ENCODE peak calls at places on chromosomes 16 and 17, in six cellular contexts. One of them, this sample, is unnamed.

GRCh38 chr16:50924759-50925545 is 183.1 kb downstream of the CYLD start:
- DNase-seq in ovary: no peak
- DNase-seq in heart left ventricle: no peak
- DNase-seq in IMR-90: no peak
- DNase-seq in stomach: no peak
- DNase-seq in tibial nerve: no peak
- DNase-seq in this sample: no peak

GRCh38 chr16:25108054-25108453 is 3.5 kb upstream of the LCMT1 start:
- DNase-seq in ovary: no peak
- DNase-seq in stomach: no peak
- DNase-seq in heart left ventricle: no peak
- DNase-seq in tibial nerve: no peak
- DNase-seq in IMR-90: no peak
- DNase-seq in this sample: no peak

GRCh38 chr17:46176975-46177374 is 16.3 kb downstream of the KANSL1 start:
- DNase-seq in ovary: no peak
- DNase-seq in IMR-90: no peak
- DNase-seq in tibial nerve: no peak
- DNase-seq in heart left ventricle: no peak
- DNase-seq in stomach: no peak
- DNase-seq in this sample: no peak

GRCh38 chr17:55699178-55699865 is 23.3 kb downstream of the TMEM100 start:
- DNase-seq in ovary: no peak
- DNase-seq in tibial nerve: no peak
- DNase-seq in stomach: no peak
- DNase-seq in heart left ventricle: no peak
- DNase-seq in IMR-90: no peak
- DNase-seq in this sample: no peak

GRCh38 chr16:57355898-57356414 is 2.6 kb upstream of the CCL22 start:
- DNase-seq in stomach: peak; percentile 4
- DNase-seq in heart left ventricle: no peak
- DNase-seq in tibial nerve: no peak
- DNase-seq in IMR-90: no peak
- DNase-seq in ovary: no peak
- DNase-seq in this sample: peak; percentile 40

GRCh38 chr17:82350182-82351030 is 8.6 kb upstream of the TEX19 start:
- DNase-seq in stomach: no peak
- DNase-seq in heart left ventricle: no peak
- DNase-seq in IMR-90: no peak
- DNase-seq in tibial nerve: no peak
- DNase-seq in ovary: no peak
- DNase-seq in this sample: no peak

GRCh38 chr17:62965149-62965648 is 836 bp upstream of the TANC2 start:
- DNase-seq in stomach: no peak
- DNase-seq in IMR-90: peak; percentile 52
- DNase-seq in heart left ventricle: no peak
- DNase-seq in tibial nerve: no peak
- DNase-seq in ovary: no peak
- DNase-seq in this sample: no peak

GRCh38 chr16:97822-98221 is 19.8 kb downstream of the MPG start:
- DNase-seq in tibial nerve: no peak
- DNase-seq in stomach: no peak
- DNase-seq in heart left ventricle: no peak
- DNase-seq in ovary: no peak
- DNase-seq in IMR-90: peak; percentile 53
- DNase-seq in this sample: no peak

GRCh38 chr16:70161350-70161749 is 12.2 kb upstream of the CLEC18C start:
- DNase-seq in tibial nerve: no peak
- DNase-seq in IMR-90: no peak
- DNase-seq in heart left ventricle: no peak
- DNase-seq in ovary: no peak
- DNase-seq in stomach: no peak
- DNase-seq in this sample: peak; percentile 35

GRCh38 chr17:7835818-7836595 is 2.0 kb downstream of the KDM6B start:
- DNase-seq in heart left ventricle: peak; percentile 88
- DNase-seq in tibial nerve: peak; percentile 73
- DNase-seq in stomach: peak; percentile 74
- DNase-seq in IMR-90: peak; percentile 58
- DNase-seq in ovary: peak; percentile 92
- DNase-seq in this sample: peak; percentile 87

GRCh38 chr17:8273884-8274444 is 14.5 kb upstream of the RANGRF start:
- DNase-seq in ovary: no peak
- DNase-seq in heart left ventricle: no peak
- DNase-seq in tibial nerve: no peak
- DNase-seq in IMR-90: no peak
- DNase-seq in stomach: no peak
- DNase-seq in this sample: no peak

GRCh38 chr16:75341934-75342811 is 90.7 kb upstream of the BCAR1 start:
- DNase-seq in stomach: no peak
- DNase-seq in heart left ventricle: no peak
- DNase-seq in IMR-90: peak; percentile 65
- DNase-seq in tibial nerve: no peak
- DNase-seq in ovary: no peak
- DNase-seq in this sample: no peak

GRCh38 chr16:58187092-58187491 is 10.8 kb downstream of the CSNK2A2 start:
- DNase-seq in tibial nerve: no peak
- DNase-seq in heart left ventricle: no peak
- DNase-seq in ovary: no peak
- DNase-seq in IMR-90: no peak
- DNase-seq in stomach: no peak
- DNase-seq in this sample: no peak

GRCh38 chr17:44956076-44956475 is 8.5 kb upstream of the KIF18B start:
- DNase-seq in ovary: no peak
- DNase-seq in tibial nerve: no peak
- DNase-seq in IMR-90: no peak
- DNase-seq in heart left ventricle: no peak
- DNase-seq in stomach: no peak
- DNase-seq in this sample: no peak

GRCh38 chr17:30082807-30083206 is 33.8 kb upstream of the NSRP1 start:
- DNase-seq in stomach: no peak
- DNase-seq in heart left ventricle: no peak
- DNase-seq in tibial nerve: no peak
- DNase-seq in IMR-90: no peak
- DNase-seq in ovary: no peak
- DNase-seq in this sample: no peak

DNA sequence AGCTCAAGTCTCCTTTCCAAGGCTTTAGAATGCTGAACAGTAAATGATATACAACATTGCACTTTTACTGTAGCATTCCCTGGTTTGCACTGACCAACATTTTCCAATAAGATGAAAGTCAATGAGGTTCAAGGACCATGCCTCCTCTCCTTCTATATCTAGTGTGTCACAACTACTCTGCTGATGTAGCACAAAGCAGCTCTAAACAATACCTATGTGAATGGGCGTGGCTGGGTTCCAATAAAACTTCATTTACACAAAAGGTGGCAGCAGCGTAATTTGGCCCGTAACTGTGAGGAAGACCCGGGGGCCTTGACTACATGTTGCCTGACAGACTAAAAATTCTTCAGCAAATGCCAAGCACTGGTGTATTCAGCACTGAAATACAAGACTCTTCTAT is 6.6 kb downstream of the SRP68 start:
- DNase-seq in stomach: no peak
- DNase-seq in tibial nerve: no peak
- DNase-seq in ovary: no peak
- DNase-seq in IMR-90: no peak
- DNase-seq in heart left ventricle: no peak
- DNase-seq in this sample: no peak
- H3K27ac ChIP-seq in stomach: no peak overlapping the region
- H3K27ac ChIP-seq in tibial nerve: no peak overlapping the region
- H3K27ac ChIP-seq in ovary: no peak overlapping the region
- H3K27ac ChIP-seq in IMR-90: no peak overlapping the region
- H3K27ac ChIP-seq in heart left ventricle: no peak overlapping the region
- H3K27ac ChIP-seq in this sample: no peak overlapping the region

DNA sequence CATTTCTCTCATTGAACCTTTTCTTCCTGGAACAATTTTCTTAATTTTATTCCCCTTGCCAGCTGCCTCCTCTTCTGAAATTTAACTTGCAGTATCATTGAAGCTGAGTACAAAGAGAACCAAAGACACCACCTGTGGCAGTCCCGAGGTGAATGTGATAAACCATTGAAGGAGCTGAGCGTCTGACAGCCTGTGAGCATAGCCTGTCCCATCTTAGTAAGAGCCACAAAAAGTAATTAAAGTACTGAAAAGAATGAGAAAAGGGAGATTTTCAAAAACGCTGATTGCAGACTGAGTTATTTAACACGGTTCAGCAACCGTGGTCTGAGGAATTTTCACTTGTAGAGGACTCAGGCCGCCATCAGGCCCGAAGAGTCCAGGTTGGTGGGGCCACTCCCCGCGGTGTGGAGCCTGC is 27.2 kb upstream of the ST6GALNAC1 start:
- DNase-seq in ovary: no peak
- DNase-seq in tibial nerve: no peak
- DNase-seq in stomach: no peak
- DNase-seq in heart left ventricle: no peak
- DNase-seq in IMR-90: no peak
- DNase-seq in this sample: no peak
- TF ChIP-seq CTCF in ovary: no peak
- TF ChIP-seq CTCF in tibial nerve: no peak
- TF ChIP-seq CTCF in stomach: no peak
- TF ChIP-seq CTCF in heart left ventricle: no peak
- TF ChIP-seq CTCF in IMR-90: no peak
- TF ChIP-seq CTCF in this sample: no peak

DNA sequence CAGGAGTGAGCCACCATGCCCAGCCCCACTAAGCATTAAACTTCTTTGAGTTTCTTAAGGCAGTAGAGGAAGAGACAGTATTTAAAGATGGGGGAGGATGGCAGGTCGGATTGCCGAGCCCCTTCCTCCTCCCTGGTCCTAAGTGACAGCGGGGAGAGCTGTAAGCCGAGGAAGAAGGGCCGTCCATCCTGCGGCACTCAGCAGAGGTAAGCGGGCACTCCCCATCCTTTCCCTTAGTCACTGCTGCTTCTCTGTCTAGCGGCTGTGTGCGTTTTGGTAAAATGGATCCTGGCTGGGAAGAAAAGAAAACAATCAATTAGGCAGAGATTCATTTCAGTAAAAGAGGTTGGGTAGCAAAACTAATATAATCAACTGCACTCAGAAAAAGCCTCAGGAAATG is 13.9 kb downstream of the DNAAF1 start:
- DNase-seq in heart left ventricle: no peak
- DNase-seq in ovary: no peak
- DNase-seq in tibial nerve: no peak
- DNase-seq in IMR-90: no peak
- DNase-seq in stomach: no peak
- DNase-seq in this sample: no peak
- H3K27ac ChIP-seq in heart left ventricle: no peak overlapping the region
- H3K27ac ChIP-seq in ovary: no peak overlapping the region
- H3K27ac ChIP-seq in tibial nerve: no peak overlapping the region
- H3K27ac ChIP-seq in IMR-90: no peak overlapping the region
- H3K27ac ChIP-seq in stomach: no peak overlapping the region
- H3K27ac ChIP-seq in this sample: no peak overlapping the region

DNA sequence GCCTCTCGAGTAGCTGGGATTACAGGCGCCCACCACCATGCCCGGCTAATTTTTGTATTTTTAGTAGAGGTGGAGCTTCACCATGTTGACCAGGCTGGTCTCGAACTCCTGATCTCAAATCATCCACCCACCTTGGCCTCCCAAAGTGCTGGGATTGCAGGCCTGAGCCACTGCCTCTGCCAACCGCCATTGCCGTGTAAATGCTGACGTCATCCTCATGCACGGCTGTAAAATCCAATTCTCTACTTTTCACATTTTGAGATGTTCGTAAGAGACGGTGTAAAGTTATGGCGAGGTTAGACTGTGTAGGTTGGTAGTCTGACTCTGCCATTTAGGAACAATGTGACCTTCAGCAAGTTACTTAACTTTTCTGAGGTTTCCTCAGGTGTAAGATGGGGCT is 1.7 kb upstream of the DNAJA2 start:
- DNase-seq in tibial nerve: no peak
- DNase-seq in heart left ventricle: no peak
- DNase-seq in IMR-90: no peak
- DNase-seq in stomach: no peak
- DNase-seq in ovary: no peak
- DNase-seq in this sample: no peak
- TF ChIP-seq CTCF in tibial nerve: no peak
- TF ChIP-seq CTCF in heart left ventricle: no peak
- TF ChIP-seq CTCF in IMR-90: no peak
- TF ChIP-seq CTCF in stomach: no peak
- TF ChIP-seq CTCF in ovary: no peak
- TF ChIP-seq CTCF in this sample: no peak

GRCh38 chr16:9122969-9123368 is 31.5 kb downstream of the HAPSTR1 start:
- DNase-seq in ovary: no peak
- DNase-seq in stomach: no peak
- DNase-seq in tibial nerve: no peak
- DNase-seq in heart left ventricle: no peak
- DNase-seq in IMR-90: no peak
- DNase-seq in this sample: no peak
- H3K27ac ChIP-seq in ovary: no peak overlapping the region
- H3K27ac ChIP-seq in stomach: peak overlapping the region; percentile 71
- H3K27ac ChIP-seq in tibial nerve: no peak overlapping the region
- H3K27ac ChIP-seq in heart left ventricle: no peak overlapping the region
- H3K27ac ChIP-seq in IMR-90: no peak overlapping the region
- H3K27ac ChIP-seq in this sample: no peak overlapping the region

GRCh38 chr16:88541109-88541508 is 29.1 kb upstream of the ZC3H18 start:
- DNase-seq in IMR-90: no peak
- DNase-seq in heart left ventricle: no peak
- DNase-seq in ovary: no peak
- DNase-seq in stomach: no peak
- DNase-seq in tibial nerve: no peak
- DNase-seq in this sample: no peak

GRCh38 chr16:88543230-88543813 is 26.9 kb upstream of the ZC3H18 start:
- DNase-seq in heart left ventricle: no peak
- DNase-seq in ovary: no peak
- DNase-seq in stomach: no peak
- DNase-seq in tibial nerve: no peak
- DNase-seq in IMR-90: no peak
- DNase-seq in this sample: no peak

GRCh38 chr16:88541831-88542230 is 28.4 kb upstream of the ZC3H18 start:
- DNase-seq in IMR-90: no peak
- DNase-seq in heart left ventricle: no peak
- DNase-seq in ovary: no peak
- DNase-seq in stomach: no peak
- DNase-seq in tibial nerve: no peak
- DNase-seq in this sample: no peak

GRCh38 chr16:88540346-88540977 is 29.7 kb upstream of the ZC3H18 start:
- DNase-seq in stomach: peak; percentile 58
- DNase-seq in ovary: no peak
- DNase-seq in IMR-90: no peak
- DNase-seq in tibial nerve: no peak
- DNase-seq in heart left ventricle: no peak
- DNase-seq in this sample: no peak

DNA sequence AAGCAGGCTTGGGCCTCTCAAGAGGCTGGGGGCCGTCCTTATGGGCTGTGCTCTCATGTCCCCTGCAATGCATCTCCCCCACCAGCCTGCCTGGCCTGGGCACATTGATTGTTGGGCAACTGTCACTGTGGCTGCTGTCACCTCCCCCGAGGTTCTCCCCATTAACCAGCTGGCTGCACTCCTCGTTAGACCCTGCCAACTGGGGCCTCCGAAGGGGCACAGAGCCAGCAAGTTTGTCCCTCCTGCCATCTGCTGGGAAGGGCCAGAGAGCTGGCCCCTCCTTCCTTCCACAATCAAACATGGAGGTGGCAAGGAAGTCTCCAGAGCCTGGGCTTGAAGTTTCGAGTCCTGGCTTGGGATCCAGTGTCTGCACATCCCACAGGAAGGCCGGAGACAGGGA is 28.0 kb upstream of the ZC3H18 start:
- DNase-seq in tibial nerve: no peak
- DNase-seq in stomach: no peak
- DNase-seq in ovary: no peak
- DNase-seq in IMR-90: no peak
- DNase-seq in heart left ventricle: no peak
- DNase-seq in this sample: no peak
- TF ChIP-seq CTCF in tibial nerve: no peak
- TF ChIP-seq CTCF in stomach: no peak
- TF ChIP-seq CTCF in ovary: no peak
- TF ChIP-seq CTCF in IMR-90: no peak
- TF ChIP-seq CTCF in heart left ventricle: no peak
- TF ChIP-seq CTCF in this sample: no peak